ENCODE peak calls at places on chromosomes 4 and X, in seven cellular contexts. E is activated T-helper 1 cell treated with Interleukin-2 at 50 U/mL for 16 hours, N is NCI-H748 treated with DMSO at 0.1 percent for 48 hours, O is esophagus muscularis mucosa, H is AG04450, I is left cardiac atrium, K is psoas muscle. X is an unnamed sample.

GRCh38 chrX:23773601-23774175 is 9.3 kb upstream of the SAT1 start:
- DNase-seq in E (peak), N (no peak), O (no peak), H (no peak), I (no peak), K (no peak), X (no peak)

GRCh38 chrX:149504226-149504914 is 736 bp downstream of the IDS start:
- DNase-seq in E (peak), N (peak), O (no peak), H (no peak), I (no peak), K (no peak), X (no peak)

GRCh38 chrX:71955530-71956120 is 45.0 kb downstream of the NHSL2 start:
- DNase-seq in E (no peak), N (no peak), O (no peak), H (no peak), I (no peak), K (no peak), X (no peak)

GRCh38 chr4:17094209-17094608 is 195.8 kb upstream of the LDB2 start:
- DNase-seq in E (no peak), N (no peak), O (no peak), H (no peak), I (no peak), K (no peak), X (no peak)

GRCh38 chr4:167238226-167238625 is 3.9 kb upstream of the SPOCK3 start:
- DNase-seq in E (no peak), N (no peak), O (no peak), H (no peak), I (no peak), K (no peak), X (no peak)

GRCh38 chrX:78092296-78092695 is 11.8 kb upstream of the PGK1 start:
- DNase-seq in E (no peak), N (no peak), O (no peak), H (peak), I (no peak), K (no peak), X (no peak)

GRCh38 chr4:77930154-77930553 is 67.5 kb downstream of the MRPL1 start:
- DNase-seq in E (no peak), N (no peak), O (no peak), H (no peak), I (no peak), K (no peak), X (no peak)

GRCh38 chrX:140524556-140524955 is 19.7 kb upstream of the SOX3 start:
- DNase-seq in E (no peak), N (no peak), O (no peak), H (no peak), I (no peak), K (no peak), X (no peak)

GRCh38 chr4:174449152-174449551 is 73.1 kb downstream of the HPGD start:
- DNase-seq in E (no peak), N (no peak), O (no peak), H (no peak), I (no peak), K (no peak), X (no peak)

GRCh38 chrX:120625366-120625765 is 4.5 kb downstream of the C1GALT1C1 start:
- DNase-seq in E (no peak), N (no peak), O (no peak), H (no peak), I (no peak), K (no peak), X (no peak)

GRCh38 chrX:121457096-121457495 is 409.7 kb downstream of the GLUD2 start:
- DNase-seq in E (no peak), N (no peak), O (no peak), H (no peak), I (no peak), K (no peak), X (no peak)

GRCh38 chr4:81635747-81636146 is 164.0 kb upstream of the RASGEF1B start:
- DNase-seq in E (no peak), N (no peak), O (no peak), H (no peak), I (peak), K (no peak), X (no peak)

GRCh38 chrX:39827959-39828358 is 269.8 kb downstream of the BCOR start:
- DNase-seq in E (no peak), N (no peak), O (no peak), H (no peak), I (no peak), K (no peak), X (no peak)

GRCh38 chr4:70678383-70678999 is 9.8 kb upstream of the UTP3 start:
- DNase-seq in E (no peak), N (no peak), O (no peak), H (no peak), I (no peak), K (no peak), X (no peak)

GRCh38 chrX:48474581-48474980 is 1.4 kb upstream of the FTSJ1 start:
- DNase-seq in E (no peak), N (no peak), O (no peak), H (no peak), I (no peak), K (no peak), X (no peak)

GRCh38 chr4:82017680-82018079 is 356.1 kb downstream of the HNRNPD start:
- DNase-seq in E (no peak), N (no peak), O (no peak), H (no peak), I (no peak), K (no peak), X (no peak)

GRCh38 chr4:81732980-81733379 is 261.3 kb upstream of the RASGEF1B start:
- DNase-seq in E (no peak), N (no peak), O (no peak), H (no peak), I (no peak), K (no peak), X (no peak)

GRCh38 chr4:139568206-139568969 is 12.4 kb upstream of the SETD7 start:
- DNase-seq in E (no peak), N (no peak), O (no peak), H (no peak), I (no peak), K (no peak), X (no peak)

GRCh38 chrX:73943900-73944581 is 359.9 kb upstream of the ZCCHC13 start:
- DNase-seq in E (peak), N (peak), O (peak), H (peak), I (peak), K (peak), X (peak)

GRCh38 chr4:112184438-112184837 is 39.2 kb downstream of the FAM241A start:
- DNase-seq in E (no peak), N (no peak), O (no peak), H (no peak), I (no peak), K (no peak), X (no peak)

GRCh38 chr4:1522606-1523005 is 116.4 kb upstream of the NKX1-1 start:
- DNase-seq in E (no peak), N (no peak), O (no peak), H (no peak), I (no peak), K (peak), X (no peak)

GRCh38 chr4:27790911-27791310 is 930.3 kb downstream of the STIM2 start:
- DNase-seq in E (no peak), N (no peak), O (no peak), H (no peak), I (no peak), K (no peak), X (no peak)

GRCh38 chr4:41155194-41155830 is 59.0 kb downstream of the APBB2 start:
- DNase-seq in E (no peak), N (no peak), O (no peak), H (no peak), I (no peak), K (no peak), X (no peak)

GRCh38 chrX:150086371-150086770 is 148.1 kb upstream of the EOLA2 start:
- DNase-seq in E (no peak), N (no peak), O (no peak), H (no peak), I (no peak), K (no peak), X (no peak)

GRCh38 chrX:71095971-71096701 is 485 bp downstream of the FOXO4 start:
- DNase-seq in E (no peak), N (peak), O (no peak), H (no peak), I (no peak), K (no peak), X (no peak)

GRCh38 chr4:145680902-145681301 is 956 bp downstream of the C4orf51 start:
- DNase-seq in E (no peak), N (no peak), O (no peak), H (no peak), I (no peak), K (no peak), X (no peak)

GRCh38 chr4:7932333-7932732 is 7.3 kb downstream of the AFAP1 start:
- DNase-seq in E (no peak), N (no peak), O (no peak), H (no peak), I (no peak), K (no peak), X (no peak)

GRCh38 chr4:90769251-90769650 is 642.1 kb downstream of the CCSER1 start:
- DNase-seq in E (no peak), N (no peak), O (no peak), H (no peak), I (no peak), K (no peak), X (no peak)

GRCh38 chr4:127783026-127783769 is 1.1 kb downstream of the HSPA4L start:
- DNase-seq in E (no peak), N (peak), O (peak), H (no peak), I (peak), K (peak), X (no peak)

GRCh38 chr4:180281726-180282125 is 1961.5 kb upstream of the TENM3 start:
- DNase-seq in E (no peak), N (peak), O (no peak), H (no peak), I (no peak), K (no peak), X (no peak)